ENCODE peak calls at places on chromosomes 12 and 14, in four cellular contexts. One of them, this sample, is unnamed.

GRCh38 chr12:31594681-31595080 is 3.7 kb upstream of the DENND5B start:
- DNase-seq in body of pancreas: no peak
- DNase-seq in testis: no peak
- DNase-seq in adrenal gland: no peak
- DNase-seq in this sample: no peak

GRCh38 chr14:100131181-100131580 is 28.3 kb downstream of the DEGS2 start:
- DNase-seq in body of pancreas: no peak
- DNase-seq in testis: no peak
- DNase-seq in adrenal gland: no peak
- DNase-seq in this sample: no peak

GRCh38 chr14:24556756-24557155 is 19.3 kb downstream of the CTSG start:
- DNase-seq in body of pancreas: no peak
- DNase-seq in testis: no peak
- DNase-seq in adrenal gland: no peak
- DNase-seq in this sample: no peak

GRCh38 chr12:54129028-54129903 is 59.5 kb downstream of the SMUG1 start:
- DNase-seq in body of pancreas: no peak
- DNase-seq in testis: no peak
- DNase-seq in adrenal gland: no peak
- DNase-seq in this sample: no peak

GRCh38 chr12:26636710-26637328 is 196.2 kb downstream of the ITPR2 start:
- DNase-seq in body of pancreas: no peak
- DNase-seq in testis: no peak
- DNase-seq in adrenal gland: peak; percentile 66
- DNase-seq in this sample: no peak

GRCh38 chr14:73472182-73473114 is 14.1 kb upstream of the NUMB start:
- DNase-seq in body of pancreas: no peak
- DNase-seq in testis: peak; percentile 11
- DNase-seq in adrenal gland: no peak
- DNase-seq in this sample: no peak

GRCh38 chr12:75480469-75480949 is at the start of gene GLIPR1:
- DNase-seq in body of pancreas: peak; percentile 73
- DNase-seq in testis: peak; percentile 73
- DNase-seq in adrenal gland: peak; percentile 72
- DNase-seq in this sample: peak; percentile 76

GRCh38 chr12:118981285-118982201 is at the start of gene SRRM4:
- DNase-seq in body of pancreas: peak; percentile 16
- DNase-seq in testis: peak; percentile 36
- DNase-seq in adrenal gland: peak; percentile 10
- DNase-seq in this sample: peak; percentile 64

GRCh38 chr14:90675399-90675798 is 140.8 kb downstream of the TTC7B start:
- DNase-seq in body of pancreas: no peak
- DNase-seq in testis: peak; percentile 78
- DNase-seq in adrenal gland: peak; percentile 91
- DNase-seq in this sample: no peak

GRCh38 chr12:106629797-106630669 is 47.2 kb downstream of the RFX4 start:
- DNase-seq in body of pancreas: no peak
- DNase-seq in testis: no peak
- DNase-seq in adrenal gland: no peak
- DNase-seq in this sample: no peak

GRCh38 chr14:57346741-57347140 is 43.6 kb upstream of the NAA30 start:
- DNase-seq in body of pancreas: no peak
- DNase-seq in testis: no peak
- DNase-seq in adrenal gland: no peak
- DNase-seq in this sample: no peak

DNA sequence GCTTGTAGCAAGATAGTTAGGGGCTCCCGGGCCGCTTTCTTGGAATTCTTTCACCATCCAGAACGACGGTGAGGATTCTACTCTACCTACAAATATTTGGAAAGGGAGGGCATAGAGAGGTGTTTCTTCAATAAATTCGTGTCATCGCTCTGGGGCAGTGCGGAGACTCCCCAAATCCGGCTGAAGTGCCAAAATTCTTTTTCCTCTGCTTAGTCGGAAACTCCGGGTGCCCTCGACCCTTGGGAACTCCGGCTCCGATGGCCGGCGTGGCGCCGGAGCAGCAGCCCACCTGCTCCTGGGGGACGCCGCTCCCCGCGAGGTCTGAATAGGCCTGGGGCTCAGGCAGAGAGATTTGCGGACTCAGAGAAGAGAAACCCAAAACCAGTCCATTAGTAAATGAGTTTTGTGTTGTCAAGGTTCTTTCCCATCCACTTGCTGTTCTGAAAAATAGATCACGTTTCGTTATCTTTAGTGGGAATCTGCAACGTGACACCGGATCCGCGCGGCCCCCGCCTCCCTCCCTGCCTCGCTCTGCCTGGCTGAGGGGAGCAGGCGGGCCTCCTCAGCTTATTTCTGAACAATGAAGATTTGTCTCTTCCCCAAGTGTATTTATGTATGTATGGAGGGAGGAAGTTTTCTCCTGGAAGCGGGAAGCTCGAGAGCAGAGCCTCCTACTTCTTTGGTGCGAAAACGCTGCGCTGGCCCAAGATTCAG is 3.6 kb upstream of the SIX1 start:
- DNase-seq in body of pancreas: no peak
- DNase-seq in testis: no peak
- DNase-seq in adrenal gland: no peak
- DNase-seq in this sample: no peak
- TF ChIP-seq CTCF in body of pancreas: no peak
- TF ChIP-seq CTCF in testis: no peak
- TF ChIP-seq CTCF in adrenal gland: no peak
- TF ChIP-seq CTCF in this sample: no peak

DNA sequence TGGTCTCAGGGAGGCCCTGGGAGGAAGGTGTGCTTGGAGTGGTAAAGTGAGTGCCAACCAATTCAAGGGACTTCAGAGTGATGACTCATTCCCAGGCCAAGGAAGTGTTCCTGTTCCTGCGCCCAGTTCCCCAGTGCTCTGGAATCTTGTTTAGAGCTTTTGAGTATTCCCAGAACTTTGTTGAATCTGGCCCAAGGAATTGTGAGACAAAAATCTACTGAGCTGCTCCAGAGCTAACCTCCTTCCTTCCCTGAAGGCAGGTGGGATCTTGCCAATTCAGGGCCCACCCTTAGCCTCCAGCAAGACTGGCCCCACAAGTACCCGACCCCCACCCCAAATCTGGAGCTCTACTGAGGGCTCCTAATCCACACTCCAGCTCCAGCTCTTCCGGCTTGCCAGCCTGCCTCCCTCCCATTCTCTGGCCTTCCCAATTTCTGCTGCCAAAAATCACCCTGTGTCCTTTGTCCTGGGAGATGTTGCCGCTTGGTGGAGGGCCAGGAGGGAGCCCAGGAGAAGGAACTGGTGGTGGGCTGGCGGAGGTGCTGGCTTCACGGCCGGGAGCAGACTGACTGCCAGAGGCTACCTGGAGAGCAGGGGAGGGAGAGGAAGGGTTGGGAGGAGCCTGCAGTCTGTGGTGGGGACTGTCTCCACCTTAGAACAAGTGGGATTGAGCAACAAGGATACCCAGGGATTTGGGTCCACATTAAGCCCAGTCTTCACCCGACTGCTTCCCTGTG is 2.0 kb upstream of the ATN1 start:
- DNase-seq in body of pancreas: peak; percentile 71
- DNase-seq in testis: peak; percentile 75
- DNase-seq in adrenal gland: peak; percentile 77
- DNase-seq in this sample: peak; percentile 82
- H3K4me3 ChIP-seq in body of pancreas: no peak overlapping the region
- H3K4me3 ChIP-seq in testis: no peak overlapping the region
- H3K4me3 ChIP-seq in adrenal gland: peak overlapping the region; percentile 17
- H3K4me3 ChIP-seq in this sample: peak overlapping the region; percentile 84

GRCh38 chr12:366820-367219 is 22.3 kb downstream of the KDM5A start:
- DNase-seq in body of pancreas: no peak
- DNase-seq in testis: no peak
- DNase-seq in adrenal gland: no peak
- DNase-seq in this sample: no peak

GRCh38 chr12:367972-368371 is 21.1 kb downstream of the KDM5A start:
- DNase-seq in body of pancreas: no peak
- DNase-seq in testis: no peak
- DNase-seq in adrenal gland: no peak
- DNase-seq in this sample: no peak
- H3K36me3 ChIP-seq in body of pancreas: peaks cover under 1% of the 10 kb centered on the region
- H3K36me3 ChIP-seq in testis: no peaks in the 10 kb centered on the region
- H3K36me3 ChIP-seq in adrenal gland: no peaks in the 10 kb centered on the region
- H3K36me3 ChIP-seq in this sample: peaks cover 72% of the 10 kb centered on the region

GRCh38 chr14:65024957-65025356 is 38.3 kb downstream of the FNTB start:
- DNase-seq in body of pancreas: no peak
- DNase-seq in testis: no peak
- DNase-seq in adrenal gland: no peak
- DNase-seq in this sample: no peak

GRCh38 chr14:65016461-65016860 is 29.8 kb downstream of the FNTB start:
- DNase-seq in body of pancreas: no peak
- DNase-seq in testis: no peak
- DNase-seq in adrenal gland: no peak
- DNase-seq in this sample: no peak

GRCh38 chr14:65025818-65026217 is 39.1 kb downstream of the FNTB start:
- DNase-seq in body of pancreas: no peak
- DNase-seq in testis: no peak
- DNase-seq in adrenal gland: no peak
- DNase-seq in this sample: no peak

GRCh38 chr14:65015391-65015790 is 28.7 kb downstream of the FNTB start:
- DNase-seq in body of pancreas: no peak
- DNase-seq in testis: peak; percentile 83
- DNase-seq in adrenal gland: peak; percentile 70
- DNase-seq in this sample: no peak

DNA sequence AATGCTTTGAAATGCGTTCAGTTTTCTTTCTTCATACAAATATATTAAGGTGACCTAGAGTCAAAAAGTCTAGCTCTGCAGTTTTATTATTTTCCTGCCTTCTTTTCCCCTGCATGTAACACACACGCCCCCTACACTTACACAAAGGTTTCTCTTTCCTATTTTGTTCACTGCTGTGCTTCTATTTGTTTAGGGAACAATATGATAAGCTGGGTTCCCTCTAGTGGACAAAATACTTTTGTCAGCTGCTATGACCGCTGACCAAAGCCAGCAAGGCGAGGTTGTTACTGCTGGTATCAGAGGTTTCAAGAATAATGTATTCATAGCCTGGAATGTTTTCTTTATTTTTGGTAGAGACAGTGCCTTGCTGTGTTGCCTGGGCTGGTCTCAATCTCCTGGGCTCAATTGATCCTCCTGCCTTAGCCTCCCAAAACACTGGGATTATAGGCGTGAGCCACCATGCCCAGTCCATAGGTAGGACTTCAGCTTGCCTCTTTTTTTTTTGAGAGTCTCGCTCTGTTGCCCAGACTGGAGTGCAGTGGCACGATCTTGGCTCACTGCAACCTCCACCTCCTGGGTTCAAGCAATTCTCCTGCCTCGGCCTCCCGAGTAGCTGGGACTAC is 33.4 kb downstream of the FNTB start:
- DNase-seq in body of pancreas: peak; percentile 50
- DNase-seq in testis: peak; percentile 67
- DNase-seq in adrenal gland: peak; percentile 52
- DNase-seq in this sample: no peak
- TF ChIP-seq CTCF in body of pancreas: peak; percentile 82
- TF ChIP-seq CTCF in testis: peak; percentile 79
- TF ChIP-seq CTCF in adrenal gland: peak; percentile 63
- TF ChIP-seq CTCF in this sample: peak; percentile 74

GRCh38 chr12:57133916-57134315 is 5.6 kb downstream of the LRP1 start:
- DNase-seq in body of pancreas: no peak
- DNase-seq in testis: no peak
- DNase-seq in adrenal gland: no peak
- DNase-seq in this sample: no peak

GRCh38 chr12:57134949-57135348 is 6.7 kb downstream of the LRP1 start:
- DNase-seq in body of pancreas: no peak
- DNase-seq in testis: no peak
- DNase-seq in adrenal gland: no peak
- DNase-seq in this sample: no peak

GRCh38 chr12:57138526-57139272 is 8.7 kb downstream of the LRP1-AS start:
- DNase-seq in body of pancreas: peak; percentile 44
- DNase-seq in testis: no peak
- DNase-seq in adrenal gland: peak; percentile 61
- DNase-seq in this sample: peak; percentile 85

GRCh38 chr12:57135487-57135886 is 7.2 kb downstream of the LRP1 start:
- DNase-seq in body of pancreas: no peak
- DNase-seq in testis: no peak
- DNase-seq in adrenal gland: no peak
- DNase-seq in this sample: no peak

GRCh38 chr12:57135939-57136338 is 7.7 kb downstream of the LRP1 start:
- DNase-seq in body of pancreas: peak; percentile 22
- DNase-seq in testis: peak; percentile 70
- DNase-seq in adrenal gland: no peak
- DNase-seq in this sample: no peak
- H3K4me3 ChIP-seq in body of pancreas: no peak overlapping the region
- H3K4me3 ChIP-seq in testis: no peak overlapping the region
- H3K4me3 ChIP-seq in adrenal gland: no peak overlapping the region
- H3K4me3 ChIP-seq in this sample: peak overlapping the region; percentile 8

GRCh38 chr14:54566410-54567223 is at the start of gene SAMD4A:
- DNase-seq in body of pancreas: peak; percentile 68
- DNase-seq in testis: peak; percentile 77
- DNase-seq in adrenal gland: peak; percentile 87
- DNase-seq in this sample: peak; percentile 86
- H3K36me3 ChIP-seq in body of pancreas: no peaks in the 10 kb centered on the region
- H3K36me3 ChIP-seq in testis: no peaks in the 10 kb centered on the region
- H3K36me3 ChIP-seq in adrenal gland: no peaks in the 10 kb centered on the region
- H3K36me3 ChIP-seq in this sample: no peaks in the 10 kb centered on the region

GRCh38 chr12:52023976-52024688 is 17.4 kb downstream of the TAMALIN start:
- DNase-seq in body of pancreas: no peak
- DNase-seq in testis: no peak
- DNase-seq in adrenal gland: no peak
- DNase-seq in this sample: no peak
- TF ChIP-seq CTCF in body of pancreas: no peak
- TF ChIP-seq CTCF in testis: no peak
- TF ChIP-seq CTCF in adrenal gland: no peak
- TF ChIP-seq CTCF in this sample: no peak

GRCh38 chr12:92134638-92135274 is 10.9 kb downstream of the BTG1 start:
- DNase-seq in body of pancreas: no peak
- DNase-seq in testis: no peak
- DNase-seq in adrenal gland: no peak
- DNase-seq in this sample: no peak
- H3K4me3 ChIP-seq in body of pancreas: no peak overlapping the region
- H3K4me3 ChIP-seq in testis: no peak overlapping the region
- H3K4me3 ChIP-seq in adrenal gland: no peak overlapping the region
- H3K4me3 ChIP-seq in this sample: peak overlapping the region; percentile 22

GRCh38 chr12:101866615-101867373 is 10.6 kb upstream of the DRAM1 start:
- DNase-seq in body of pancreas: no peak
- DNase-seq in testis: no peak
- DNase-seq in adrenal gland: peak; percentile 25
- DNase-seq in this sample: no peak
- H3K36me3 ChIP-seq in body of pancreas: no peaks in the 10 kb centered on the region
- H3K36me3 ChIP-seq in testis: no peaks in the 10 kb centered on the region
- H3K36me3 ChIP-seq in adrenal gland: no peaks in the 10 kb centered on the region
- H3K36me3 ChIP-seq in this sample: no peaks in the 10 kb centered on the region